ENCODE peak calls at places on chromosomes 5 and 9, in ten cellular contexts. I, K, D, C, U, V, Y, M, Q and B are unnamed samples.

GRCh38 chr9:33161011-33161588 is 6.0 kb downstream of the B4GALT1 start:
- DNase-seq in I (peak; percentile 93), K (no peak), D (peak; percentile 74), C (peak; percentile 90), U (peak; percentile 98), V (peak; percentile 62), Y (peak; percentile 98), M (peak; percentile 68), Q (peak; percentile 95), B (peak; percentile 96)

GRCh38 chr9:27535701-27536118 is 6.1 kb upstream of the MOB3B start:
- DNase-seq in I (no peak), K (no peak), D (no peak), C (no peak), U (no peak), V (no peak), Y (no peak), M (peak; percentile 63), Q (no peak), B (no peak)

GRCh38 chr9:70964861-70965260 is 156.6 kb downstream of the TRPM3 start:
- DNase-seq in I (no peak), K (no peak), D (no peak), C (no peak), U (no peak), V (no peak), Y (no peak), M (no peak), Q (no peak), B (peak; percentile 54)

GRCh38 chr9:94081435-94081834 is 2.8 kb upstream of the PTPDC1 start:
- DNase-seq in I (no peak), K (no peak), D (no peak), C (no peak), U (no peak), V (no peak), Y (no peak), M (peak; percentile 40), Q (no peak), B (no peak)

GRCh38 chr5:172544371-172545120 is 90.2 kb upstream of the SH3PXD2B start:
- DNase-seq in I (no peak), K (no peak), D (no peak), C (no peak), U (no peak), V (no peak), Y (no peak), M (no peak), Q (no peak), B (no peak)

GRCh38 chr9:135329571-135330306 is 149.8 kb upstream of the PPP1R26 start:
- DNase-seq in I (no peak), K (no peak), D (no peak), C (no peak), U (no peak), V (no peak), Y (no peak), M (no peak), Q (no peak), B (no peak)

GRCh38 chr5:54882841-54883240 is 102.6 kb downstream of the ESM1 start:
- DNase-seq in I (no peak), K (no peak), D (peak; percentile 38), C (no peak), U (no peak), V (no peak), Y (no peak), M (no peak), Q (no peak), B (no peak)

GRCh38 chr9:21415492-21416267 is 6.8 kb downstream of the IFNA8 start:
- DNase-seq in I (no peak), K (no peak), D (no peak), C (peak; percentile 15), U (peak; percentile 65), V (no peak), Y (no peak), M (no peak), Q (peak; percentile 59), B (no peak)

GRCh38 chr5:135204151-135204600 is 170.1 kb upstream of the PITX1 start:
- DNase-seq in I (no peak), K (no peak), D (no peak), C (no peak), U (peak; percentile 65), V (no peak), Y (peak; percentile 53), M (no peak), Q (no peak), B (no peak)

GRCh38 chr9:109453210-109453842 is 44.8 kb downstream of the PTPN3 start:
- DNase-seq in I (peak; percentile 12), K (no peak), D (no peak), C (no peak), U (peak; percentile 54), V (peak; percentile 56), Y (peak; percentile 81), M (no peak), Q (no peak), B (peak; percentile 81)

GRCh38 chr5:14452685-14453084 is 128.9 kb upstream of the OTULINL start:
- DNase-seq in I (no peak), K (no peak), D (no peak), C (no peak), U (peak; percentile 75), V (no peak), Y (peak; percentile 58), M (no peak), Q (no peak), B (peak; percentile 75)

GRCh38 chr9:132943677-132944293 is 631 bp downstream of the TSC1 start:
- DNase-seq in I (no peak), K (no peak), D (no peak), C (no peak), U (no peak), V (no peak), Y (no peak), M (peak; percentile 24), Q (no peak), B (peak; percentile 5)

DNA sequence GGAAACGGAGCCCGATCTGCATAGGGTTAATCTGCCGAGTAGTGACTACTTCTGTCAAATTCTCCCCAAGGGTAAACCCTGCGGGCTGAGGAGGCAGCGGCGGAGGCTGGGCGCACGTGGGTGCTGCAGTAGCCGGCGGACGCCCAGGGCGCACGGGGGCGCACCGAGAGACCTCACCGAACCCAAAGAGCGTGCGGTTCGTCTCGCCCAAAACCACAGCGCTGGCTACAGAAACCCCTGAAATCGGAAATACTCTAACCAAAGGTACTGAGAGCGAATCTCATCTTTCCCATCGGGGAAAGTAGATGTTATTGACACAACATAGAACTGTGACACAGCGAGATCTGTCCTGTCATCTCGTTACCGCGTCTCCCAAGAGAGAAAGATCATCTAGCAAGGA is 56.0 kb upstream of the SHC3 start:
- DNase-seq in I (no peak), K (no peak), D (no peak), C (no peak), U (peak; percentile 19), V (no peak), Y (peak; percentile 13), M (peak; percentile 71), Q (no peak), B (peak; percentile 12)
- H3K4me3 ChIP-seq in I (no peak overlapping the region), K (no peak overlapping the region), D (no peak overlapping the region), C (peak overlapping the region; percentile 13), U (peak overlapping the region; percentile 13), V (peak overlapping the region; percentile 20), Y (peak overlapping the region; percentile 32), M (no peak overlapping the region), Q (no peak overlapping the region), B (peak overlapping the region; percentile 25)

GRCh38 chr9:107020040-107020530 is 157.1 kb downstream of the ZNF462 start:
- DNase-seq in I (peak; percentile 87), K (no peak), D (no peak), C (peak; percentile 82), U (peak; percentile 98), V (no peak), Y (peak; percentile 96), M (peak; percentile 60), Q (peak; percentile 96), B (peak; percentile 93)
- TF ChIP-seq CTCF in I (no peak), K (no peak), D (no peak), C (no peak), U (peak; percentile 13), V (no peak), Y (no peak), M (no peak), Q (peak; percentile 22), B (peak; percentile 6)

GRCh38 chr5:68286612-68286912 is 71.0 kb downstream of the PIK3R1 start:
- DNase-seq in I (no peak), K (no peak), D (no peak), C (no peak), U (no peak), V (no peak), Y (no peak), M (no peak), Q (no peak), B (no peak)

GRCh38 chr5:68288756-68289134 is 73.2 kb downstream of the PIK3R1 start:
- DNase-seq in I (no peak), K (no peak), D (peak; percentile 44), C (no peak), U (no peak), V (no peak), Y (no peak), M (no peak), Q (no peak), B (no peak)

GRCh38 chr5:68285857-68286611 is 70.5 kb downstream of the PIK3R1 start:
- DNase-seq in I (no peak), K (no peak), D (no peak), C (no peak), U (peak; percentile 75), V (no peak), Y (peak; percentile 65), M (peak; percentile 69), Q (no peak), B (peak; percentile 83)

GRCh38 chr5:68287976-68288755 is 72.6 kb downstream of the PIK3R1 start:
- DNase-seq in I (no peak), K (peak; percentile 8), D (peak; percentile 81), C (no peak), U (peak; percentile 67), V (peak; percentile 66), Y (peak; percentile 37), M (peak; percentile 91), Q (no peak), B (peak; percentile 50)

DNA sequence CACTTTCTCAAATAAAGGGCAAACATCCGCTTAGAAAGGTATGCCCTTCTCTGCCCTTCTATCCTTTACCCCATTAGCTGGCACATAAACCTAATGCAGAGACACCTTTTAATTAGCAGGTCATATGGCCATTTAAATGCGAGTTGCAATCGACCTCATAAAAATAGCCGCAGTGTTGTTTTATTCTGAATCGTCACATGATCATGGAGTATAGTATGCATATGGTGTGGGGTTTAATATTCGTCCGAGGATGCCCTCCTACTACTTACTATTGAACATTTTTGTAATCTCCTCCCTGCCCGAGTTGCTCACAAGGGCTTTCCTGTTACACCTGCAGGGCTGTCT is 72.0 kb downstream of the PIK3R1 start:
- DNase-seq in I (no peak), K (no peak), D (no peak), C (no peak), U (no peak), V (no peak), Y (no peak), M (no peak), Q (no peak), B (no peak)
- H3K4me3 ChIP-seq in I (peak overlapping the region; percentile 60), K (peak overlapping the region; percentile 52), D (no peak overlapping the region), C (peak overlapping the region; percentile 46), U (no peak overlapping the region), V (peak overlapping the region; percentile 46), Y (no peak overlapping the region), M (peak overlapping the region; percentile 85), Q (no peak overlapping the region), B (peak overlapping the region; percentile 62)

DNA sequence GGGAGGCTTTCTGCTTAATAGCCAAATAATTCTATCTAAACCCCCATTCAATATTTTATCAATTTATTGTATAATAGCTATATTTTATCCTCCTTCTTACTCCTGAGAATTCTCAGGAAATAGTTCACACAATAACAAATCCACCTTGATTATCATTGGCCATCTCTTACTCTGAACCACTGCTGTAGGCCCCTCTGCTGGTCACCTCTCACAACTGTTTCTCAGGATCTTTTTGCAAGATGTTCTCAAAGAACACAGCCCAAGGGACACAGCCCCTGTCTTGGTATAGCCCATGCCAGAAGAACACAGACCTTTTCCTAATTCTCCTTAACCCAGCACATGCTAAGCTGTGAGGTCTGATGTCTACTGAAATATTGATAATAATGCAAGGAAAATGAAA is 74.9 kb upstream of the HTR4 start:
- DNase-seq in I (no peak), K (no peak), D (no peak), C (no peak), U (no peak), V (no peak), Y (no peak), M (no peak), Q (no peak), B (peak; percentile 18)
- TF ChIP-seq CTCF in I (peak; percentile 20), K (no peak), D (no peak), C (peak; percentile 14), U (peak; percentile 20), V (no peak), Y (peak; percentile 11), M (peak; percentile 2), Q (peak; percentile 28), B (peak; percentile 39)